ENCODE peak calls at places on chromosomes 12 and 14, in eight cellular contexts. U is stimulated activated CD4-positive, alpha-beta T cell treated with anti-CD3 and anti-CD28 coated beads, TNF-alpha, amount 100 ng/mL, for 1 hour; D is psoas muscle; H is endothelial cell; N is activated naive CD4-positive, alpha-beta T cell; Z is HFFc6; V is NCI-H345; Y is OCI-M1. P is an unnamed sample.
A peak's percentile ranks its signal among the peaks of the same experiment; 100 is the strongest.

GRCh38 chr14:63544641-63545234 is 1.6 kb upstream of the PPP2R5E start:
- DNase-seq in N (no peak), H (no peak), U (no peak), Y (peak; percentile 55), D (no peak), Z (peak; percentile 16), V (no peak), P (peak; percentile 68)

GRCh38 chr12:76685246-76685678 is 78.7 kb upstream of the ZDHHC17 start:
- DNase-seq in Y (no peak), N (no peak), U (no peak), D (no peak), V (no peak), Z (peak; percentile 13), H (peak; percentile 18), P (no peak)

GRCh38 chr14:22131749-22132476 is 457.1 kb downstream of the DAD1 start:
- DNase-seq in N (no peak), U (no peak), D (no peak), Y (peak; percentile 71), Z (no peak), V (no peak), H (peak; percentile 22), P (no peak)

GRCh38 chr12:26651566-26652188 is 181.3 kb downstream of the ITPR2 start:
- DNase-seq in Z (peak; percentile 61), U (no peak), Y (peak; percentile 89), V (peak; percentile 22), H (peak; percentile 76), N (no peak), D (no peak), P (peak; percentile 74)

GRCh38 chr14:79468491-79468890 is 742.8 kb downstream of the DIO2 start:
- DNase-seq in N (no peak), Z (no peak), V (no peak), Y (no peak), U (no peak), H (no peak), D (no peak), P (no peak)

GRCh38 chr14:83147006-83147405 is 1613.4 kb upstream of the SEL1L start:
- DNase-seq in Z (no peak), H (no peak), N (no peak), D (no peak), Y (no peak), V (no peak), U (no peak), P (peak; percentile 41)

GRCh38 chr12:12436831-12437345 is 80.0 kb downstream of the BORCS5 start:
- DNase-seq in Z (no peak), H (no peak), D (no peak), N (no peak), Y (no peak), V (no peak), U (no peak), P (peak; percentile 20)

GRCh38 chr12:25648460-25648859 is 95.4 kb upstream of the LMNTD1 start:
- DNase-seq in H (peak; percentile 24), N (no peak), U (no peak), Z (peak; percentile 86), D (no peak), V (peak; percentile 5), Y (peak; percentile 17), P (peak; percentile 79)

GRCh38 chr14:95515080-95515489 is 1.4 kb downstream of the SYNE3 start:
- DNase-seq in Y (no peak), Z (no peak), D (peak; percentile 75), N (no peak), V (peak; percentile 81), H (no peak), U (no peak), P (peak; percentile 84)

GRCh38 chr12:88258396-88258795 is 116.3 kb downstream of the TMTC3 start:
- DNase-seq in U (no peak), H (no peak), N (no peak), V (no peak), Y (no peak), Z (peak; percentile 67), D (no peak), P (peak; percentile 91)

GRCh38 chr12:111767362-111768158 is 827 bp downstream of the ALDH2 start:
- DNase-seq in V (peak; percentile 20), Y (no peak), N (no peak), H (no peak), D (peak; percentile 61), U (no peak), Z (peak; percentile 20), P (peak; percentile 67)

GRCh38 chr12:69933115-69933552 is 108.1 kb downstream of the MYRFL start:
- DNase-seq in Z (no peak), V (no peak), N (no peak), Y (no peak), H (peak; percentile 11), U (no peak), D (no peak), P (no peak)

GRCh38 chr14:84969501-84969900 is 560.4 kb upstream of the FLRT2 start:
- DNase-seq in U (no peak), D (no peak), V (peak; percentile 49), Z (no peak), H (no peak), N (no peak), Y (no peak), P (peak; percentile 35)

GRCh38 chr14:106556665-106557289 is 1030.4 kb downstream of the TMEM121 start:
- DNase-seq in D (no peak), Z (no peak), H (no peak), Y (peak; percentile 54), V (peak; percentile 79), U (peak; percentile 53), N (peak; percentile 77), P (no peak)

GRCh38 chr12:75725505-75726120 is 214.2 kb upstream of the KRR1 start:
- DNase-seq in Y (peak; percentile 12), N (no peak), V (peak; percentile 28), H (no peak), D (no peak), U (no peak), Z (peak; percentile 71), P (peak; percentile 77)

GRCh38 chr12:67515679-67516363 is 132.7 kb upstream of the DYRK2 start:
- DNase-seq in U (no peak), H (no peak), V (peak; percentile 81), N (peak; percentile 9), Y (peak; percentile 5), Z (no peak), D (no peak), P (no peak)

GRCh38 chr12:75137896-75138295 is 71.7 kb downstream of the KCNC2 start:
- DNase-seq in N (no peak), Z (no peak), H (no peak), Y (no peak), D (no peak), U (no peak), V (no peak), P (no peak)

GRCh38 chr12:92803921-92804320 is 101.1 kb downstream of the PLEKHG7 start:
- DNase-seq in Y (no peak), D (no peak), N (no peak), H (no peak), Z (no peak), V (no peak), U (no peak), P (no peak)

GRCh38 chr14:101519090-101519489 is 42.2 kb upstream of the DIO3 start:
- DNase-seq in H (no peak), Y (no peak), D (peak; percentile 71), V (no peak), Z (no peak), U (no peak), N (no peak), P (no peak)

GRCh38 chr14:22313172-22313801 is 275.7 kb downstream of the DAD1 start:
- DNase-seq in Z (peak; percentile 3), N (no peak), H (no peak), U (no peak), Y (no peak), D (no peak), V (no peak), P (no peak)

GRCh38 chr14:47155395-47155794 is 503.8 kb upstream of the RPL10L start:
- DNase-seq in Y (no peak), V (no peak), H (no peak), U (no peak), Z (no peak), N (no peak), D (no peak), P (no peak)

GRCh38 chr12:108355069-108355468 is 16.0 kb upstream of the CMKLR1 start:
- DNase-seq in D (no peak), H (no peak), V (no peak), U (no peak), Y (no peak), Z (no peak), N (no peak), P (no peak)

GRCh38 chr14:99755629-99756603 is 37.3 kb upstream of the EML1 start:
- DNase-seq in V (no peak), D (peak; percentile 93), H (no peak), Y (no peak), N (no peak), U (no peak), Z (peak; percentile 95), P (peak; percentile 98)

GRCh38 chr12:51269174-51270066 is 795 bp downstream of the SMAGP start:
- DNase-seq in Z (no peak), N (peak; percentile 54), Y (peak; percentile 34), H (peak; percentile 75), V (peak; percentile 44), D (peak; percentile 60), U (peak; percentile 31), P (peak; percentile 71)

GRCh38 chr14:62943202-62943601 is 102.1 kb downstream of the KCNH5 start:
- DNase-seq in H (no peak), Y (no peak), V (no peak), N (no peak), D (no peak), U (no peak), Z (peak; percentile 11), P (no peak)

GRCh38 chr14:33957299-33957698 is 6.4 kb upstream of the EGLN3 start:
- DNase-seq in H (no peak), N (no peak), V (no peak), U (no peak), Z (no peak), Y (no peak), D (no peak), P (no peak)

GRCh38 chr12:82810568-82810967 is 123.9 kb downstream of the TMTC2 start:
- DNase-seq in Z (no peak), Y (no peak), V (no peak), D (no peak), N (no peak), U (no peak), H (no peak), P (no peak)

GRCh38 chr12:108371801-108372344 is 32.8 kb upstream of the CMKLR1 start:
- DNase-seq in D (no peak), N (no peak), Y (no peak), U (no peak), Z (no peak), H (no peak), V (no peak), P (no peak)

GRCh38 chr12:49706351-49707126 is 666 bp downstream of the FMNL3 start:
- DNase-seq in V (no peak), Y (peak; percentile 47), D (peak; percentile 60), N (peak; percentile 57), U (no peak), H (peak; percentile 57), Z (no peak), P (peak; percentile 63)

GRCh38 chr14:65301862-65302539 is 110.5 kb upstream of the FUT8 start:
- DNase-seq in V (no peak), Z (no peak), N (no peak), U (no peak), Y (peak; percentile 91), H (no peak), D (no peak), P (no peak)

GRCh38 chr12:122721057-122721545 is 4.5 kb upstream of the HCAR3 start:
- DNase-seq in D (no peak), U (no peak), N (no peak), H (no peak), Z (no peak), V (no peak), Y (no peak), P (no peak)

P was measured in foreskin fibroblast.